ENCODE peak calls at places on chromosomes 6 and 20, in five cellular contexts. E is A549, T is K562, W is GM12878, I is HepG2. N is an unnamed sample.

GRCh38 chr20:50005378-50006020 is 22.7 kb downstream of the SNAI1 start:
- DNase-seq in E (no peak), T (no peak), W (no peak), I (no peak), N (no peak)

GRCh38 chr20:35561268-35561667 is 19.4 kb downstream of the ERGIC3 start:
- DNase-seq in E (peak), T (peak), W (no peak), I (peak), N (no peak)

GRCh38 chr6:137297887-137298286 is 78.7 kb upstream of the IFNGR1 start:
- DNase-seq in E (no peak), T (no peak), W (no peak), I (no peak), N (peak)

GRCh38 chr6:68186870-68187269 is 448.2 kb upstream of the ADGRB3 start:
- DNase-seq in E (no peak), T (no peak), W (no peak), I (no peak), N (no peak)

GRCh38 chr6:85490516-85491248 is 40.8 kb downstream of the NT5E start:
- DNase-seq in E (no peak), T (no peak), W (no peak), I (no peak), N (no peak)

GRCh38 chr6:4394786-4395185 is 259.4 kb upstream of the ECI2 start:
- DNase-seq in E (no peak), T (no peak), W (no peak), I (no peak), N (no peak)

GRCh38 chr6:17497701-17498100 is 102.4 kb upstream of the FAM8A1 start:
- DNase-seq in E (no peak), T (no peak), W (no peak), I (no peak), N (no peak)

GRCh38 chr6:109939654-109940053 is 38.5 kb upstream of the GPR6 start:
- DNase-seq in E (no peak), T (no peak), W (no peak), I (peak), N (no peak)

GRCh38 chr6:134345780-134346179 is 27.9 kb upstream of the SGK1 start:
- DNase-seq in E (no peak), T (no peak), W (no peak), I (no peak), N (no peak)

GRCh38 chr6:34369385-34369784 is 23.1 kb downstream of the NUDT3 start:
- DNase-seq in E (no peak), T (no peak), W (no peak), I (no peak), N (no peak)

GRCh38 chr6:77145244-77145643 is 318.0 kb downstream of the HTR1B start:
- DNase-seq in E (no peak), T (no peak), W (no peak), I (no peak), N (no peak)

DNA sequence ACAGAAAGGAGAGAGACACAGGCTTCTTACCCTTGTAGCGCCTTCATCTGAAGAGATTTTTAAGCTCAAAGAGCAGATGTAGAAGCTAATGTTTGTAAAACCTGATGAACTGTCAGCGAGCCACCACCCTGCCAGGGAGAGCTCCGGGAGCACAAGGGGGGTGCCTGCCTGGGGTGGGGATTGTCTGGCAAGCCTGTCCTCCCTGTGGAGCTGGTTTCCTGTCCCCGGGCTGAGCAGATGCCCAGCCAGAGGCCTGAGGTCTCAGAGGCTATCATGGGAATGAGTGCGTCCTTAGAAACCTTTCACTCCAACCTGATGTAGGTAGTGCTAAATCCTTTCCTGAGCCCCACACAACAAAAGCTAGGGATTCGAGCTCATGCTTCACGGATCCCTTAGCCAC is 41.9 kb upstream of the NR2E1 start:
- DNase-seq in E (no peak), T (no peak), W (no peak), I (no peak), N (no peak)
- TF ChIP-seq HDAC2 in E (no peak), T (no peak), W (no peak), I (no peak), N (no peak)

GRCh38 chr20:1932971-1933370 is 37.8 kb downstream of the SIRPA start:
- DNase-seq in E (no peak), T (no peak), W (no peak), I (no peak), N (no peak)

GRCh38 chr20:1933465-1933870 is 38.3 kb downstream of the SIRPA start:
- DNase-seq in E (no peak), T (no peak), W (no peak), I (no peak), N (no peak)

GRCh38 chr20:1934578-1935573 is 39.7 kb downstream of the SIRPA start:
- DNase-seq in E (no peak), T (no peak), W (no peak), I (no peak), N (no peak)

GRCh38 chr20:1935696-1936366 is 40.6 kb downstream of the SIRPA start:
- DNase-seq in E (no peak), T (no peak), W (no peak), I (no peak), N (no peak)

GRCh38 chr20:1934162-1934561 is 39.0 kb downstream of the SIRPA start:
- DNase-seq in E (no peak), T (no peak), W (no peak), I (no peak), N (no peak)
- TF ChIP-seq HDAC2 in E (no peak), T (no peak), W (no peak), I (no peak), N (no peak)

GRCh38 chr6:44073612-44074382 is 53.5 kb downstream of the MRPL14 start:
- DNase-seq in E (no peak), T (peak), W (no peak), I (no peak), N (no peak)

GRCh38 chr6:44072452-44072958 is 54.7 kb downstream of the MRPL14 start:
- DNase-seq in E (no peak), T (no peak), W (no peak), I (no peak), N (no peak)

GRCh38 chr6:44074383-44075136 is 52.7 kb downstream of the MRPL14 start:
- DNase-seq in E (peak), T (peak), W (peak), I (peak), N (no peak)

GRCh38 chr6:44072959-44073611 is 54.2 kb downstream of the MRPL14 start:
- DNase-seq in E (peak), T (peak), W (no peak), I (peak), N (peak)

GRCh38 chr6:44071670-44072451 is 55.4 kb downstream of the MRPL14 start:
- DNase-seq in E (no peak), T (peak), W (no peak), I (no peak), N (no peak)
- TF ChIP-seq HDAC2 in E (no peak), T (no peak), W (no peak), I (no peak), N (no peak)

DNA sequence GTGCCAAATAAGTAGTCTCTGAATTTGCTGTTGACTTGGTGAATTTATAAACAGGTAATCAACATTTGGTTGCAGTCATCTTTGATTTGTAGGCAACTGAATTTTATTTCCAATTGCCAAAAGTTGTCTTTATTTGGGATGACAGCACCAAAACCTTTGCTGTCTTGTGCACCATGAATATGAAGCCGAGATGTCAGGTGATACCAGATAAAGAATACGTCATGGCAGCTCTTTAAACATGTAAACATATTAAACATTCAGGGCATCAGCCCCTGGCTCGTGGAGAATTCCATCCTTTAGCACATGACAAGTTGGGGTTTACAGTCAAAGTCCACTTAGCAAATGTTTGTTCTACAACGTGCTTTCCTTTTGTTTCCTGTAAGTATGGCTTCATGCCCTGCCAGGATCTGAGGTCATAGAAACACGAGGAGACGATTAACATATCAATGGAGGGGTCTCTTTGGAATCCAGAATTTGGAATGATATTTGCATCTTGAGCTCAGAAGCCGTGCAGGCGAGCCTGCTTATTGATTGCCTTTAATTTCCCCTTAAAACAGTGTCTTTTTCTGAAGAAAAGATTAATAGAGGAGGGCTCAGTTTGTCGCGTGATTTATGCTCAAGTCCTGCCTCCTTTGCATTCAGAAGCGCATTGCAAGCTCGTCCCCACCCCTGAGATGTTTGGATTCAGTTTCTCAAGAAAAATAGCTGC is 170.2 kb upstream of the ZNF217 start:
- DNase-seq in E (peak), T (peak), W (no peak), I (peak), N (peak)
- TF ChIP-seq HDAC2 in E (no peak), T (peak), W (no peak), I (peak), N (no peak)

DNA sequence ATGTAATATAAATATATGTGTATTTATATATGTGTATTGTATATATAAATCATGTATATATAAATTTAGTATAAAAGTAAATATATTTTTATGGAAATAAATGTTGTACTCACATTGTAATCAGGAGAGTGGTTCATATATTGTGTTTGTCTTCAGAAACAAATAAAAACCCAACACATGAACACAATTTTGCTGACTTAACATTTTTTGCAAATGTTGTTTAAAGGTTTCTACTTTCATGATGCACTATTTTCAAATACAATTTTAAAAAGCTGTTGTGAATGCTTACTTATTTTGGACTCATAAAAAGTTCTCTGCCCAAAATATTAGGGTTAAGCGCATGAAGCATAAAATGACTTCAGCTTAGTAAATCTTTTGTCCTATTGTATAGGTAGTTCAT is 24.0 kb upstream of the PHF3 start:
- DNase-seq in E (no peak), T (no peak), W (no peak), I (no peak), N (no peak)
- TF ChIP-seq HDAC2 in E (no peak), T (no peak), W (no peak), I (no peak), N (no peak)

N was measured in H1.